ENCODE peak calls at places on chromosomes 16 and 17, in five cellular contexts. One of them, this sample, is unnamed.

GRCh38 chr16:50711862-50712567 is 18.6 kb downstream of the NOD2 start:
- DNase-seq in IMR-90: no peak
- DNase-seq in tibial nerve: no peak
- DNase-seq in thyroid gland: peak; percentile 17
- DNase-seq in uterus: no peak
- DNase-seq in this sample: peak; percentile 78

GRCh38 chr16:3654249-3654991 is at the start of gene DNASE1:
- DNase-seq in IMR-90: peak; percentile 36
- DNase-seq in tibial nerve: peak; percentile 40
- DNase-seq in thyroid gland: peak; percentile 75
- DNase-seq in uterus: peak; percentile 40
- DNase-seq in this sample: peak; percentile 65

GRCh38 chr17:44308865-44309264 is 464 bp downstream of the RUNDC3A start:
- DNase-seq in IMR-90: no peak
- DNase-seq in tibial nerve: no peak
- DNase-seq in thyroid gland: peak; percentile 7
- DNase-seq in uterus: no peak
- DNase-seq in this sample: no peak

GRCh38 chr17:42112552-42113176 is at the start of gene DHX58:
- DNase-seq in IMR-90: peak; percentile 80
- DNase-seq in tibial nerve: peak; percentile 76
- DNase-seq in thyroid gland: peak; percentile 71
- DNase-seq in uterus: peak; percentile 77
- DNase-seq in this sample: peak; percentile 91

GRCh38 chr17:40820228-40820838 is 2.1 kb downstream of the KRT10 start:
- DNase-seq in IMR-90: no peak
- DNase-seq in tibial nerve: no peak
- DNase-seq in thyroid gland: no peak
- DNase-seq in uterus: no peak
- DNase-seq in this sample: no peak

GRCh38 chr16:9534759-9535158 is 443.3 kb downstream of the HAPSTR1 start:
- DNase-seq in IMR-90: no peak
- DNase-seq in tibial nerve: no peak
- DNase-seq in thyroid gland: no peak
- DNase-seq in uterus: no peak
- DNase-seq in this sample: peak; percentile 16

GRCh38 chr17:56835259-56835575 is 1.3 kb downstream of the DGKE start:
- DNase-seq in IMR-90: peak; percentile 21
- DNase-seq in tibial nerve: no peak
- DNase-seq in thyroid gland: no peak
- DNase-seq in uterus: no peak
- DNase-seq in this sample: no peak

GRCh38 chr16:88383401-88384221 is 852 bp downstream of the ZNF469 start:
- DNase-seq in IMR-90: peak; percentile 63
- DNase-seq in tibial nerve: no peak
- DNase-seq in thyroid gland: no peak
- DNase-seq in uterus: peak; percentile 62
- DNase-seq in this sample: peak; percentile 59

GRCh38 chr17:38893612-38894011 is 23.8 kb downstream of the LASP1 start:
- DNase-seq in IMR-90: no peak
- DNase-seq in tibial nerve: no peak
- DNase-seq in thyroid gland: peak; percentile 14
- DNase-seq in uterus: no peak
- DNase-seq in this sample: peak; percentile 63

GRCh38 chr17:79844869-79845600 is 5.8 kb upstream of the CBX4 start:
- DNase-seq in IMR-90: no peak
- DNase-seq in tibial nerve: no peak
- DNase-seq in thyroid gland: peak; percentile 57
- DNase-seq in uterus: peak; percentile 48
- DNase-seq in this sample: peak; percentile 56

GRCh38 chr16:19086322-19087199 is 19.1 kb downstream of the COQ7 start:
- DNase-seq in IMR-90: peak; percentile 91
- DNase-seq in tibial nerve: peak; percentile 70
- DNase-seq in thyroid gland: peak; percentile 80
- DNase-seq in uterus: peak; percentile 83
- DNase-seq in this sample: peak; percentile 79
- H3K4me3 ChIP-seq in IMR-90: peak overlapping the region; percentile 41
- H3K4me3 ChIP-seq in tibial nerve: peak overlapping the region; percentile 36
- H3K4me3 ChIP-seq in thyroid gland: peak overlapping the region; percentile 27
- H3K4me3 ChIP-seq in uterus: peak overlapping the region; percentile 7
- H3K4me3 ChIP-seq in this sample: peak overlapping the region; percentile 55

DNA sequence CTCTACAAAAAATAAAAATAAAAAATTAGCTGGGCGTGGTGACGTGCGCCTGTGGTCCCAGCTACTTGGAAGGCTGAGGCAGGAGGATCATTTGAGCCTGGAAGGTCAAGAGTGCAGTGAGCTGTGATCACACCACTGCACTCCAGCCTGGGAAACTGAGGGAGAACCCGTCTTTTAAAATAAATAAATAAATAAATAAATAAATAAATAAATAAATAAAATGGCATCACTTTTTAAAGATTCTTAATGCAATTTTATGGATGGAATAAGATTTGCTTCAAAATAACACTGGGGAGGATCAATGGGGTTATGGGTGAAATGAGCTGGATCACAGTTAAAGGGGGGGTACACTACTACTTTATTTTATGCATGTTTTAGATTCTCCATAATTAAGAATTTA is 14.9 kb downstream of the GDE1 start:
- DNase-seq in IMR-90: no peak
- DNase-seq in tibial nerve: no peak
- DNase-seq in thyroid gland: no peak
- DNase-seq in uterus: no peak
- DNase-seq in this sample: no peak
- TF ChIP-seq POLR2A in IMR-90: no peak
- TF ChIP-seq POLR2A in tibial nerve: no peak
- TF ChIP-seq POLR2A in thyroid gland: no peak
- TF ChIP-seq POLR2A in uterus: no peak
- TF ChIP-seq POLR2A in this sample: no peak

GRCh38 chr16:68000450-68000849 is 1.2 kb upstream of the DPEP2 start:
- DNase-seq in IMR-90: no peak
- DNase-seq in tibial nerve: peak; percentile 10
- DNase-seq in thyroid gland: no peak
- DNase-seq in uterus: no peak
- DNase-seq in this sample: no peak

GRCh38 chr16:68003031-68003430 is 3.7 kb upstream of the DPEP2 start:
- DNase-seq in IMR-90: peak; percentile 54
- DNase-seq in tibial nerve: no peak
- DNase-seq in thyroid gland: no peak
- DNase-seq in uterus: no peak
- DNase-seq in this sample: no peak

GRCh38 chr16:68009157-68009735 is 6.5 kb downstream of the DPEP2NB start:
- DNase-seq in IMR-90: no peak
- DNase-seq in tibial nerve: no peak
- DNase-seq in thyroid gland: no peak
- DNase-seq in uterus: no peak
- DNase-seq in this sample: no peak

GRCh38 chr16:68000024-68000423 is 740 bp upstream of the DPEP2 start:
- DNase-seq in IMR-90: no peak
- DNase-seq in tibial nerve: no peak
- DNase-seq in thyroid gland: no peak
- DNase-seq in uterus: no peak
- DNase-seq in this sample: no peak

GRCh38 chr16:68005786-68006286 is 6.6 kb upstream of the DPEP2 start:
- DNase-seq in IMR-90: no peak
- DNase-seq in tibial nerve: peak; percentile 32
- DNase-seq in thyroid gland: peak; percentile 21
- DNase-seq in uterus: no peak
- DNase-seq in this sample: peak; percentile 40
- H3K4me3 ChIP-seq in IMR-90: no peak overlapping the region
- H3K4me3 ChIP-seq in tibial nerve: no peak overlapping the region
- H3K4me3 ChIP-seq in thyroid gland: no peak overlapping the region
- H3K4me3 ChIP-seq in uterus: no peak overlapping the region
- H3K4me3 ChIP-seq in this sample: no peak overlapping the region

DNA sequence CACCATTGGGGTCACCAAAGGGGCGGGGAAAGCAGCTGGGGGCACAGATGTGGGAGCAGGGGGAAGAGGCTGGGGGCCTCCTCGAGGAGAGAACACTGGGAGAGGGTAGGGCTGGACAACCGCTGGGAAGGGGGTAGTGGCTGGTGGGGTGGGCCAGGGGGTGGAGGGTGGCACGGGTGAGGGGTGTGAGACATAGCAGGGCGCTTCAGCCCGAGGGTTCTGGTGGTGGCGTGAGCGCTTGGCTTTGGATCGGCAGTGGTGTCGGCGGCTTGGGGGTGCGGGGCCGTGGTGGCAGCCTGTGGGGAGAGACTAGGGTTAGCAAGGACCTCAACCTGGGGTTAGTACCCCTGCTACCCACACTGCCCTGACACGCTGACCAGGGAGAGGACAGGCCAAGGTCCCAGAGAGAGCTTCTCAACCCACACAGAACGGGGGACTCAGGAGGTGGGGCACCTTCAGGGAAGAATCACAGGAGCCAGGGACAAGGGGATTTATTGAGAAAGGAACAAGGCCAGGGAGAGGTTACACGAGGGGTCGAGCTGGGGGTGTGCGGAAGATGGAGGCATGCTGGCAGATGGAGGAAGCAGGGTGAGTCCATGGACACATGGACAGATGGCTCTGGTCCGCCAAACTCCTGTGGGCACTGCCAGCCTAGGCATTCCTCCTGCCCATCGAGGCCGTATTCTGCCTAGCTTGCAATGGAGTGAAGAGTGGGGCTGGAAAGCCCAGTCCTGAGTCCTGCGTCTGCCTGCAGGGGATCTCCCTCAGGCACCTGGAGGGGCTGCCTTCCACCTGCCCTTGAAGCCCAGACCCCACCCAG is 8.4 kb downstream of the PER1 start:
- DNase-seq in IMR-90: no peak
- DNase-seq in tibial nerve: peak; percentile 18
- DNase-seq in thyroid gland: no peak
- DNase-seq in uterus: no peak
- DNase-seq in this sample: no peak
- TF ChIP-seq POLR2A in IMR-90: no peak
- TF ChIP-seq POLR2A in tibial nerve: no peak
- TF ChIP-seq POLR2A in thyroid gland: no peak
- TF ChIP-seq POLR2A in uterus: no peak
- TF ChIP-seq POLR2A in this sample: no peak

GRCh38 chr17:81961554-81962498 is 839 bp upstream of the NOTUM start:
- DNase-seq in IMR-90: no peak
- DNase-seq in tibial nerve: no peak
- DNase-seq in thyroid gland: no peak
- DNase-seq in uterus: no peak
- DNase-seq in this sample: no peak
- H3K4me3 ChIP-seq in IMR-90: no peak overlapping the region
- H3K4me3 ChIP-seq in tibial nerve: no peak overlapping the region
- H3K4me3 ChIP-seq in thyroid gland: no peak overlapping the region
- H3K4me3 ChIP-seq in uterus: no peak overlapping the region
- H3K4me3 ChIP-seq in this sample: no peak overlapping the region

This sample was measured in adrenal gland.